ENCODE peak calls at places on chromosomes 2 and 18, in eight cellular contexts. Z is testis; P is CD4-positive, alpha-beta memory T cell; H is activated CD4-positive, alpha-beta T cell treated with anti-CD3 and anti-CD28 coated beads for 4 hours; D is NCI-H2171; B is stimulated activated CD8-positive, alpha-beta memory T cell treated with anti-CD3 and anti-CD28 coated beads, Interleukin-15, amount 100 ng/mL, for 24 hours; C is GM04503; O is NCI-H774. K is an unnamed sample.
A peak's percentile ranks its signal among the peaks of the same experiment; 100 is the strongest.

GRCh38 chr2:60614319-60614718 is 60.9 kb upstream of the BCL11A start:
- DNase-seq in Z (no peak), P (no peak), H (no peak), D (no peak), B (no peak), C (no peak), O (no peak), K (no peak)

GRCh38 chr2:12722445-12723316 is 5.9 kb downstream of the TRIB2 start:
- DNase-seq in Z (no peak), P (no peak), H (no peak), D (no peak), B (no peak), C (no peak), O (no peak), K (no peak)

GRCh38 chr2:218886461-218886947 is 5.9 kb downstream of the WNT10A start:
- DNase-seq in Z (no peak), P (no peak), H (no peak), D (peak; percentile 61), B (no peak), C (no peak), O (no peak), K (no peak)

GRCh38 chr2:131036269-131036668 is 57.0 kb downstream of the FAM168B start:
- DNase-seq in Z (no peak), P (no peak), H (no peak), D (no peak), B (no peak), C (no peak), O (no peak), K (no peak)

GRCh38 chr18:53864758-53865157 is 359.7 kb downstream of the MBD2 start:
- DNase-seq in Z (no peak), P (no peak), H (no peak), D (no peak), B (no peak), C (no peak), O (no peak), K (no peak)

GRCh38 chr2:58042486-58042970 is 4.1 kb upstream of the VRK2 start:
- DNase-seq in Z (no peak), P (no peak), H (peak; percentile 31), D (no peak), B (no peak), C (peak; percentile 30), O (peak; percentile 55), K (no peak)

GRCh38 chr2:29193681-29194080 is 78.5 kb downstream of the CLIP4 start:
- DNase-seq in Z (no peak), P (no peak), H (no peak), D (no peak), B (no peak), C (no peak), O (no peak), K (no peak)

GRCh38 chr2:147487286-147487979 is 357.4 kb upstream of the ACVR2A start:
- DNase-seq in Z (no peak), P (no peak), H (no peak), D (no peak), B (no peak), C (no peak), O (no peak), K (no peak)

GRCh38 chr2:226934546-226935243 is 98.8 kb downstream of the RHBDD1 start:
- DNase-seq in Z (no peak), P (no peak), H (no peak), D (peak; percentile 59), B (no peak), C (no peak), O (no peak), K (no peak)

GRCh38 chr18:3624818-3625716 is 175.1 kb downstream of the TGIF1 start:
- DNase-seq in Z (no peak), P (peak; percentile 62), H (peak; percentile 60), D (no peak), B (no peak), C (peak; percentile 77), O (no peak), K (no peak)

GRCh38 chr2:100615471-100615870 is 52.7 kb downstream of the PDCL3 start:
- DNase-seq in Z (no peak), P (no peak), H (no peak), D (no peak), B (no peak), C (no peak), O (no peak), K (no peak)

GRCh38 chr2:196515041-196515440 is 124.5 kb upstream of the CCDC150 start:
- DNase-seq in Z (no peak), P (no peak), H (no peak), D (peak; percentile 67), B (no peak), C (no peak), O (peak; percentile 7), K (no peak)

GRCh38 chr2:20595439-20596192 is 55.3 kb downstream of the HS1BP3 start:
- DNase-seq in Z (no peak), P (no peak), H (no peak), D (no peak), B (no peak), C (no peak), O (no peak), K (no peak)

GRCh38 chr2:219247678-219248642 is 2.7 kb downstream of the STK16 start:
- DNase-seq in Z (no peak), P (peak; percentile 85), H (peak; percentile 67), D (no peak), B (no peak), C (no peak), O (no peak), K (no peak)

GRCh38 chr2:37417321-37417720 is 72.9 kb downstream of the QPCT start:
- DNase-seq in Z (no peak), P (no peak), H (no peak), D (no peak), B (no peak), C (peak; percentile 80), O (no peak), K (no peak)

GRCh38 chr18:5455644-5456043 is 88.2 kb downstream of the EPB41L3 start:
- DNase-seq in Z (no peak), P (no peak), H (no peak), D (no peak), B (no peak), C (no peak), O (no peak), K (no peak)

GRCh38 chr2:118913131-118913804 is 28.7 kb upstream of the MARCO start:
- DNase-seq in Z (no peak), P (no peak), H (no peak), D (no peak), B (no peak), C (no peak), O (no peak), K (no peak)

GRCh38 chr2:67982956-67983355 is 79.8 kb downstream of the C1D start:
- DNase-seq in Z (no peak), P (no peak), H (no peak), D (no peak), B (no peak), C (no peak), O (no peak), K (no peak)

GRCh38 chr2:100285011-100285410 is 37.3 kb downstream of the LONRF2 start:
- DNase-seq in Z (no peak), P (no peak), H (no peak), D (no peak), B (no peak), C (no peak), O (no peak), K (no peak)

GRCh38 chr2:234422242-234422641 is 74.6 kb downstream of the ARL4C start:
- DNase-seq in Z (no peak), P (no peak), H (peak; percentile 44), D (no peak), B (no peak), C (peak; percentile 77), O (no peak), K (no peak)

GRCh38 chr2:240604291-240604938 is 17.9 kb downstream of the CAPN10 start:
- DNase-seq in Z (peak; percentile 89), P (no peak), H (no peak), D (no peak), B (no peak), C (no peak), O (peak; percentile 59), K (no peak)

GRCh38 chr18:79587298-79588125 is 92.1 kb upstream of the CTDP1 start:
- DNase-seq in Z (no peak), P (no peak), H (no peak), D (no peak), B (no peak), C (no peak), O (no peak), K (no peak)

GRCh38 chr2:9630001-9630749 is 622 bp downstream of the YWHAQ start:
- DNase-seq in Z (peak; percentile 77), P (peak; percentile 74), H (peak; percentile 71), D (peak; percentile 88), B (peak; percentile 43), C (no peak), O (peak; percentile 79), K (peak; percentile 83)

GRCh38 chr2:42369551-42370229 is 8.7 kb upstream of the COX7A2L start:
- DNase-seq in Z (no peak), P (no peak), H (no peak), D (no peak), B (no peak), C (no peak), O (no peak), K (no peak)